ENCODE peak calls at places on chromosome X, in ten cellular contexts. C is HEK293T, U is transverse colon, P is caudate nucleus, M is amygdala, V is NCI-H2107, W is heart right ventricle, R is hypothalamus, I is hippocampal formation, B is HCT116. S is an unnamed sample.

GRCh38 chrX:72644946-72645345 is 69.2 kb downstream of the PHKA1 start:
- DNase-seq in C (no peak), U (no peak), P (no peak), M (no peak), V (no peak), W (no peak), R (no peak), I (no peak), B (no peak), S (no peak)

GRCh38 chrX:31851761-31852160 is 779.9 kb upstream of the FTHL17 start:
- DNase-seq in C (no peak), U (no peak), P (no peak), M (no peak), V (no peak), W (no peak), R (no peak), I (no peak), B (no peak), S (no peak)

GRCh38 chrX:42739258-42739657 is 38.7 kb downstream of the PPP1R2C start:
- DNase-seq in C (no peak), U (no peak), P (no peak), M (no peak), V (no peak), W (no peak), R (no peak), I (no peak), B (no peak), S (no peak)

GRCh38 chrX:28303486-28303885 is 283.8 kb upstream of the IL1RAPL1 start:
- DNase-seq in C (no peak), U (no peak), P (no peak), M (no peak), V (no peak), W (no peak), R (no peak), I (no peak), B (no peak), S (no peak)

GRCh38 chrX:41922694-41923171 is 621 bp downstream of the CASK start:
- DNase-seq in C (peak), U (peak), P (no peak), M (peak), V (no peak), W (peak), R (peak), I (peak), B (no peak), S (peak)

GRCh38 chrX:11757729-11758399 is at the start of gene MSL3:
- DNase-seq in C (peak), U (peak), P (no peak), M (peak), V (no peak), W (peak), R (peak), I (peak), B (no peak), S (peak)

GRCh38 chrX:139126493-139126892 is 404.0 kb upstream of the F9 start:
- DNase-seq in C (peak), U (peak), P (no peak), M (no peak), V (no peak), W (no peak), R (no peak), I (no peak), B (no peak), S (peak)

GRCh38 chrX:10514891-10515290 is 105.5 kb downstream of the MID1 start:
- DNase-seq in C (no peak), U (no peak), P (no peak), M (no peak), V (no peak), W (no peak), R (no peak), I (no peak), B (no peak), S (no peak)

GRCh38 chrX:148466292-148466691 is 34.1 kb upstream of the AFF2 start:
- DNase-seq in C (no peak), U (no peak), P (no peak), M (no peak), V (no peak), W (no peak), R (no peak), I (no peak), B (no peak), S (no peak)